ENCODE peak calls at places on chromosomes 11 and 22, in five cellular contexts. Z is HTR-8/SVneo; W is lung; K is stimulated activated CD4-positive, alpha-beta T cell treated with anti-CD3 and anti-CD28 coated beads, Interleukin-2, amount 100 ng/mL, for 48 hours; D is RWPE1. T is an unnamed sample.

GRCh38 chr11:3022300-3022967 is 30.3 kb upstream of the NAP1L4 start:
- DNase-seq in K (no peak), Z (no peak), D (no peak), W (no peak), T (no peak)

GRCh38 chr11:120205596-120206161 is 5.2 kb upstream of the OAF start:
- DNase-seq in D (peak), W (no peak), Z (peak), K (no peak), T (no peak)

GRCh38 chr11:79094601-79095000 is 346.2 kb downstream of the TENM4 start:
- DNase-seq in D (no peak), Z (no peak), W (no peak), K (no peak), T (no peak)

GRCh38 chr22:48396091-48396784 is 1431.4 kb downstream of the BRD1 start:
- DNase-seq in D (no peak), Z (no peak), K (no peak), W (no peak), T (no peak)

GRCh38 chr11:944711-945470 is 19.2 kb downstream of the AP2A2 start:
- DNase-seq in Z (no peak), W (no peak), D (no peak), K (no peak), T (no peak)

GRCh38 chr11:126832387-126832786 is 168.2 kb downstream of the KIRREL3 start:
- DNase-seq in Z (no peak), W (no peak), K (no peak), D (no peak), T (no peak)

GRCh38 chr11:45798793-45799441 is 6.0 kb upstream of the SLC35C1 start:
- DNase-seq in W (peak), K (no peak), Z (no peak), D (no peak), T (no peak)

GRCh38 chr22:33210129-33210784 is 152.1 kb upstream of the SYN3 start:
- DNase-seq in W (peak), K (peak), Z (peak), D (peak), T (peak)

GRCh38 chr22:32144875-32145274 is 14.2 kb downstream of the C22orf42 start:
- DNase-seq in D (no peak), K (no peak), Z (no peak), W (no peak), T (no peak)

GRCh38 chr22:50432131-50432870 is 42.5 kb downstream of the SBF1 start:
- DNase-seq in D (no peak), K (no peak), Z (no peak), W (no peak), T (no peak)

GRCh38 chr11:883527-883926 is 27.1 kb downstream of the CHID1 start:
- DNase-seq in K (no peak), W (no peak), Z (no peak), D (no peak), T (no peak)

GRCh38 chr11:10456519-10456918 is 1.5 kb downstream of the AMPD3 start:
- DNase-seq in D (no peak), Z (no peak), W (peak), K (no peak), T (no peak)

GRCh38 chr11:89293966-89294679 is 116.4 kb downstream of the TYR start:
- DNase-seq in K (no peak), D (no peak), Z (no peak), W (no peak), T (no peak)

GRCh38 chr11:75311858-75312288 is 39.6 kb downstream of the ARRB1 start:
- DNase-seq in D (no peak), Z (no peak), K (no peak), W (peak), T (no peak)

GRCh38 chr11:78420796-78421209 is 3.2 kb upstream of the GAB2 start:
- DNase-seq in Z (peak), K (peak), W (peak), D (no peak), T (no peak)

GRCh38 chr11:126181939-126182730 is 29.3 kb downstream of the RPUSD4 start:
- DNase-seq in W (no peak), Z (no peak), K (no peak), D (no peak), T (no peak)

GRCh38 chr11:97739892-97740782 is 1280.6 kb upstream of the CNTN5 start:
- DNase-seq in D (no peak), K (no peak), W (no peak), Z (peak), T (no peak)

GRCh38 chr22:44819966-44820631 is 67.7 kb downstream of the ARHGAP8 start:
- DNase-seq in W (no peak), Z (no peak), D (no peak), K (no peak), T (no peak)

GRCh38 chr22:40685406-40685805 is 6.1 kb downstream of the MCHR1 start:
- DNase-seq in Z (no peak), D (no peak), K (no peak), W (no peak), T (no peak)

GRCh38 chr11:126518996-126519351 is 163.5 kb downstream of the ST3GAL4 start:
- DNase-seq in W (no peak), K (no peak), D (no peak), Z (no peak), T (no peak)

GRCh38 chr11:124724854-124725718 is 14.7 kb upstream of the NRGN start:
- DNase-seq in Z (no peak), K (no peak), D (no peak), W (peak), T (no peak)

GRCh38 chr11:16862733-16863132 is 124.3 kb downstream of the C11orf58 start:
- DNase-seq in Z (no peak), D (no peak), W (no peak), K (no peak), T (no peak)

GRCh38 chr11:130915556-130916237 is 582 bp downstream of the SNX19 start:
- DNase-seq in W (no peak), D (no peak), K (peak), Z (no peak), T (no peak)

GRCh38 chr11:92342886-92343285 is 118.3 kb downstream of the FAT3 start:
- DNase-seq in Z (no peak), D (no peak), W (no peak), K (no peak), T (no peak)

GRCh38 chr11:65953471-65953870 is 8.1 kb upstream of the SART1 start:
- DNase-seq in Z (no peak), W (no peak), K (no peak), D (no peak), T (no peak)

GRCh38 chr11:114774599-114775365 is 96.5 kb downstream of the NXPE2 start:
- DNase-seq in Z (peak), K (peak), W (peak), D (no peak), T (peak)

T was measured in GM12891.